ENCODE peak calls at places on chromosomes 2 and 18, in eight cellular contexts. I, L, F, Y, B, R, O and G are unnamed samples.

GRCh38 chr2:101745711-101746694 is 48.5 kb downstream of the MAP4K4 start:
- DNase-seq in R (no peak), B (no peak), F (no peak), L (no peak), Y (no peak), I (peak), O (no peak), G (peak)

GRCh38 chr2:168796583-168797285 is 5.7 kb upstream of the NOSTRIN start:
- DNase-seq in R (no peak), F (no peak), O (peak), L (no peak), B (no peak), I (peak), Y (peak), G (no peak)

GRCh38 chr2:240933048-240933965 is 27.2 kb downstream of the CROCC2 start:
- DNase-seq in Y (no peak), O (peak), I (no peak), L (no peak), F (no peak), R (peak), B (peak), G (no peak)

GRCh38 chr2:238554468-238555184 is 127.9 kb downstream of the ASB1 start:
- DNase-seq in L (no peak), R (no peak), B (no peak), Y (no peak), I (no peak), F (no peak), O (no peak), G (no peak)

GRCh38 chr2:112834379-112835014 is 2.1 kb downstream of the IL1B start:
- DNase-seq in I (no peak), O (no peak), Y (no peak), R (no peak), L (peak), F (no peak), B (peak), G (no peak)

GRCh38 chr2:150485871-150486538 is 1.5 kb downstream of the RND3 start:
- DNase-seq in R (peak), B (peak), L (peak), I (peak), Y (no peak), O (peak), F (no peak), G (no peak)

GRCh38 chr2:37890893-37891495 is 34.1 kb upstream of the RMDN2 start:
- DNase-seq in I (peak), L (peak), Y (peak), R (no peak), F (no peak), O (peak), B (peak), G (peak)

GRCh38 chr2:213995400-213996105 is 415.3 kb upstream of the VWC2L start:
- DNase-seq in B (no peak), L (peak), R (no peak), F (no peak), O (no peak), Y (no peak), I (peak), G (peak)

GRCh38 chr2:46309052-46309953 is 12.1 kb downstream of the EPAS1 start:
- DNase-seq in I (peak), B (no peak), Y (no peak), F (no peak), O (no peak), L (no peak), R (no peak), G (no peak)

GRCh38 chr2:40357667-40358066 is 94.2 kb downstream of the SLC8A1 start:
- DNase-seq in O (no peak), L (no peak), Y (no peak), B (no peak), R (no peak), F (no peak), I (peak), G (no peak)

GRCh38 chr2:74065456-74065855 is 80.7 kb downstream of the TET3 start:
- DNase-seq in Y (no peak), I (no peak), F (no peak), O (no peak), L (no peak), R (no peak), B (no peak), G (no peak)

GRCh38 chr2:227460079-227460485 is 11.9 kb upstream of the AGFG1 start:
- DNase-seq in O (no peak), B (no peak), Y (peak), F (no peak), L (no peak), I (peak), R (peak), G (peak)

GRCh38 chr2:145199052-145199451 is 679.1 kb upstream of the ZEB2 start:
- DNase-seq in L (no peak), F (no peak), B (no peak), Y (no peak), O (no peak), I (no peak), R (no peak), G (no peak)

GRCh38 chr18:777021-777420 is 35.0 kb downstream of the YES1 start:
- DNase-seq in B (no peak), Y (no peak), F (no peak), I (peak), R (no peak), L (no peak), O (no peak), G (no peak)

GRCh38 chr2:88054300-88055048 is 1.1 kb downstream of the KRCC1 start:
- DNase-seq in R (peak), I (no peak), F (no peak), Y (peak), O (no peak), B (no peak), L (no peak), G (no peak)

GRCh38 chr2:100744589-100744988 is 75.3 kb upstream of the NPAS2 start:
- DNase-seq in L (no peak), F (no peak), I (peak), O (no peak), B (no peak), R (no peak), Y (no peak), G (no peak)

GRCh38 chr2:221477697-221478096 is 94.4 kb downstream of the EPHA4 start:
- DNase-seq in Y (no peak), L (no peak), I (no peak), R (no peak), O (no peak), F (no peak), B (no peak), G (no peak)

GRCh38 chr2:8623958-8624591 is 57.8 kb upstream of the ID2 start:
- DNase-seq in I (no peak), F (no peak), Y (no peak), B (no peak), R (no peak), O (no peak), L (no peak), G (no peak)

GRCh38 chr2:18545384-18545783 is 15.1 kb downstream of the RDH14 start:
- DNase-seq in L (no peak), O (no peak), R (no peak), F (no peak), I (peak), B (no peak), Y (no peak), G (no peak)

GRCh38 chr2:170651603-170652002 is 63.5 kb upstream of the SP5 start:
- DNase-seq in R (no peak), O (no peak), Y (no peak), L (no peak), F (no peak), B (no peak), I (no peak), G (no peak)

GRCh38 chr2:174341995-174342571 is 7.3 kb downstream of the SP9 start:
- DNase-seq in I (no peak), Y (no peak), B (no peak), L (no peak), R (peak), F (no peak), O (no peak), G (no peak)

GRCh38 chr2:180038997-180039396 is 31.9 kb upstream of the CWC22 start:
- DNase-seq in O (no peak), L (no peak), R (no peak), I (no peak), F (no peak), B (no peak), Y (no peak), G (no peak)

GRCh38 chr18:75235891-75236290 is 25.3 kb downstream of the TSHZ1 start:
- DNase-seq in B (no peak), L (no peak), Y (no peak), O (no peak), I (no peak), R (no peak), F (no peak), G (no peak)

GRCh38 chr2:238910751-238911351 is 63.0 kb downstream of the TWIST2 start:
- DNase-seq in Y (no peak), O (no peak), I (no peak), B (peak), L (peak), F (no peak), R (no peak), G (peak)

GRCh38 chr2:183124957-183125255 is 663 bp downstream of the NUP35 start:
- DNase-seq in O (no peak), B (no peak), Y (no peak), R (no peak), I (no peak), F (peak), L (no peak), G (no peak)

GRCh38 chr2:39059366-39059952 is 61.4 kb downstream of the SOS1 start:
- DNase-seq in O (no peak), Y (peak), L (peak), R (no peak), B (no peak), I (peak), F (no peak), G (no peak)

GRCh38 chr2:222715729-222716128 is 44.3 kb downstream of the MOGAT1 start:
- DNase-seq in R (no peak), F (no peak), I (no peak), O (no peak), L (no peak), B (no peak), Y (no peak), G (no peak)

GRCh38 chr2:9235388-9236344 is 29.1 kb downstream of the ASAP2 start:
- DNase-seq in L (no peak), I (peak), Y (peak), R (peak), F (no peak), B (no peak), O (peak), G (no peak)

GRCh38 chr2:3793233-3793632 is 89.9 kb downstream of the DCDC2C start:
- DNase-seq in O (no peak), F (no peak), B (no peak), I (no peak), L (no peak), Y (no peak), R (no peak), G (no peak)

GRCh38 chr2:238720232-238720672 is 127.6 kb upstream of the TWIST2 start:
- DNase-seq in I (peak), R (peak), F (no peak), Y (peak), L (peak), O (no peak), B (peak), G (peak)

GRCh38 chr2:230602562-230603230 is 109.9 kb upstream of the CAB39 start:
- DNase-seq in Y (peak), O (no peak), I (no peak), L (no peak), B (no peak), F (no peak), R (no peak), G (no peak)

GRCh38 chr2:163717474-163717873 is 18.3 kb downstream of the FIGN start:
- DNase-seq in F (no peak), O (no peak), B (no peak), Y (no peak), I (no peak), R (no peak), L (no peak), G (no peak)

GRCh38 chr2:206799083-206799482 is 33.7 kb downstream of the FASTKD2 start:
- DNase-seq in F (no peak), Y (peak), B (no peak), I (peak), L (no peak), R (no peak), O (no peak), G (no peak)

GRCh38 chr2:188695953-188696352 is 278.2 kb upstream of the COL3A1 start:
- DNase-seq in I (peak), R (no peak), Y (no peak), F (no peak), L (peak), O (no peak), B (no peak), G (no peak)

GRCh38 chr2:219248845-219249202 is 3.5 kb downstream of the STK16 start:
- DNase-seq in F (no peak), L (no peak), O (no peak), R (no peak), I (no peak), Y (no peak), B (no peak), G (no peak)

GRCh38 chr2:219247678-219248642 is 2.7 kb downstream of the STK16 start:
- DNase-seq in R (no peak), F (no peak), L (peak), I (no peak), Y (peak), B (peak), O (no peak), G (no peak)

GRCh38 chr2:219251656-219252055 is 1.4 kb upstream of the TUBA4B start:
- DNase-seq in Y (peak), O (no peak), I (no peak), L (no peak), R (no peak), B (no peak), F (no peak), G (no peak)

GRCh38 chr2:219250044-219250781 is 2.8 kb upstream of the TUBA4B start:
- DNase-seq in O (no peak), B (no peak), I (peak), F (no peak), R (peak), L (no peak), Y (peak), G (no peak)

GRCh38 chr2:219249203-219249980 is 3.7 kb upstream of the TUBA4B start:
- DNase-seq in L (peak), R (no peak), B (peak), O (peak), Y (peak), I (peak), F (peak), G (peak)
- TF ChIP-seq POLR2A in L (no peak), R (no peak), B (no peak), O (no peak), Y (peak), I (peak), F (no peak), G (no peak)

DNA sequence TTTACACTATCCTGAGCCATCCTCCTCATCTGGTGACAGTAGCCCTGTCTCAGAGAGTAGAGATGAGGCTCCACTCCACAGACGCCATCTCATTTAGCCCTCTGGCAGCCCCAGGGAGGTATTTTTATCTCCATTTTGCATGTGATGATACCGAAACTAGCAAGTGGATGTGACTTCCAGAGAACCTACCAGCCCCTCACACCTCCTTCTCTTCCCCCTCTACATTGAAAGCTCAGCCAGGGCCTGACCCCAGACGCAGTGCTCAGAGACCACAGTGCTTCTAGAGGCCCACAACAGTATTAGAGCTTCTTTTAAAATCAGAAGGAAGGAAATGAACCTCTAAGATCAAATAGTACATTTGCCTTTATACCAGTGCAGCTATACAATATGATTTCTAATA is 8.3 kb downstream of the GYPC start:
- DNase-seq in O (no peak), B (no peak), F (peak), Y (no peak), L (no peak), I (no peak), R (no peak), G (no peak)
- TF ChIP-seq POLR2A in O (no peak), B (no peak), F (no peak), Y (no peak), L (no peak), I (no peak), R (no peak), G (no peak)

GRCh38 chr2:233059547-233059796 is 670 bp upstream of the INPP5D start:
- DNase-seq in L (no peak), B (no peak), I (no peak), F (no peak), Y (no peak), O (no peak), R (no peak), G (no peak)

GRCh38 chr2:233061007-233061590 is 957 bp downstream of the INPP5D start:
- DNase-seq in I (no peak), O (no peak), Y (peak), L (no peak), F (no peak), B (peak), R (no peak), G (no peak)

GRCh38 chr2:233058717-233059546 is 1.2 kb upstream of the INPP5D start:
- DNase-seq in O (no peak), B (peak), F (no peak), Y (peak), L (no peak), R (peak), I (no peak), G (no peak)

GRCh38 chr2:233060500-233061006 is 411 bp downstream of the INPP5D start:
- DNase-seq in Y (no peak), I (no peak), O (no peak), B (peak), R (no peak), L (no peak), F (no peak), G (no peak)

GRCh38 chr2:233059797-233060499 is at the start of gene INPP5D:
- DNase-seq in R (peak), O (no peak), F (no peak), Y (peak), B (peak), L (no peak), I (no peak), G (no peak)
- TF ChIP-seq POLR2A in R (no peak), O (no peak), F (peak), Y (peak), B (no peak), L (no peak), I (no peak), G (no peak)

DNA sequence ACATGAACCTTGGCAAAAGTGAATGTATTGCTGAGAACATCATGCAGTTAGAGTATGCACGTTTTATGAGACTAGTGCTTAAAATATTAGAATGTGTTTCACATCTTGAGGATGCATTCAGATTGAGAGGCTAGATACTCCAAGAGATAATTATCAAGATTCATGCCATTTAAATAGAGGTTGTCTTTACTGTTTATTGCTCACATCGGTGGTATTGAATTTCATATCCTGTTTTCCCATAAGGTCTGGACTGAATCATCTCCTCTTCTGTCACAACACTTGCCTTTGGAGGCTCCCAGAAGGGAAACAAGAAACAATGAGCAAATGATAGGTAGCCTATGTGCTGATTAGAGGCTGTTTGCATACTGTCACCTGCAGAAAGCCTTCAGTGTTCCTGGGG is 83.8 kb downstream of the CLHC1 start:
- DNase-seq in B (no peak), O (no peak), L (no peak), F (no peak), R (no peak), I (peak), Y (peak), G (no peak)
- TF ChIP-seq POLR2A in B (no peak), O (no peak), L (no peak), F (no peak), R (no peak), I (no peak), Y (no peak), G (no peak)

GRCh38 chr2:32064021-32064678 is 794 bp downstream of the SPAST start:
- DNase-seq in R (no peak), O (no peak), I (no peak), L (peak), Y (peak), B (no peak), F (no peak), G (no peak)
- TF ChIP-seq POLR2A in R (peak), O (no peak), I (no peak), L (no peak), Y (peak), B (no peak), F (peak), G (peak)

DNA sequence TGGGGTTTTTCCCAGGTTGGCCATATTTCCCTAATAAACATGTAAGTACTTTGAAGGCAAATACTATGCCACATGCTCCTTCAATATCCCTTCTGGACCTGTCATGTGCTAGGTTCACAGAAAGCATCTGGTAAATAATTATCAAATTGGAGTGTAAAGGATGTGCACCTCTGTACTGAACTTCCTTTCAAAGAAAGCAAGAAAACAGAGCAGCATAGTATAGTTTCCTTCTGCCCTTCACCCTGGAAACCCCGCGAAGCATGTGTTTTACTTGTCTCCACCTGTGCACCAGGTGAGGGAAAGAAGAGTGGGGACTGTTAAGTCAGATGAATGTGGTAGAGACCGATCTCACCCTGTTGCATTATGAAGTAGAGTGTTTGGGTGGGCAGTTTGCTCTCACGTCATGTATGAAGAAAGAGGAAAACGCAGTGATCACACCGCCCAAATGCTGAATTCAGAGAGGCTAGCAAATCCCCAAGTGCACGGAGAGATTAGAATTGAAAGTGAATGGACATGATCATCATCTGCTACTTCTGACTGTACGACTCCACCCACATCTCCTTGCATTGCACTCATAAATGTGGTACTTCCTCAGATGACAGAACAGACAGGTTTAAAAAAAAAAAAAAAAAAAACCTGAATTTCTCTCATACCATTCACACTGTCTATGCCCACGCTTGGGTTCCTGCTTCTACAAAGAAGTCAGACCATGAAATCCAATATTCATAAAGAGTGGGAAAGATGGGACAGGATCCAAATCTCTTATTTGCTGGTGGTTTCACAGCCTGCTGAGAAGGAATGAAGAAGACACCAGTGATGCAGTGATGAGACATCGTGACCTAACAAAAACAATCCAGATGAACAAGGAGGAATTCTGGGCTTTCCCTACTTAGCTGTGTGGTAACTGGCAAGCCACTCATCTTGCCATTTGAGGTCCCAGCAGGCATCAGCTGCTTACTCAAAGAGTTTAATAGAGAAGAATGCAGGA is 448.6 kb downstream of the BCL11A start:
- DNase-seq in I (no peak), Y (peak), O (no peak), L (no peak), R (no peak), B (no peak), F (no peak), G (no peak)
- TF ChIP-seq POLR2A in I (no peak), Y (no peak), O (no peak), L (no peak), R (no peak), B (no peak), F (no peak), G (no peak)

DNA sequence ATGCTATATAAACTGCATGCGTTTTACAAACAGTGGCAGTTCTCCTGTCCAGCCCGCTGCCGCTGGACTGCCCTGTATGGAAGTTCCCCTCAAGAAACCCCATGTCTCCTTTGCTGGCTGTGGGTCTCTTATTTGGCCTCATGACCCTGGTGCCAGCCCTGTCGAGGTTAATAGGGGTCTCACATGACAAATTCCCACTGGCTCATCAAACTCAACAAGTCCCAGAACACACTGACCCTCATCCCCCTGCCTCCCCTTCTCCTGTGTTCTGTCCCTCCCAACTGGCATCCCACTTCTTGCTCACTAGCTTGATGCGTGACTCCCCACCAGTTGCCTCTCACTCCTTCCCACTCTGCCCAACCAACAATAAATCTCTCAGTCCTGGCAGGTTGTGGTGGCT is 137.6 kb upstream of the HS6ST1 start:
- DNase-seq in B (peak), O (no peak), Y (no peak), R (no peak), F (no peak), L (no peak), I (no peak), G (no peak)
- TF ChIP-seq POLR2A in B (no peak), O (no peak), Y (no peak), R (no peak), F (no peak), L (no peak), I (no peak), G (no peak)